ENCODE peak calls at places on chromosomes 4 and X, in six cellular contexts. K, A, G, Z, P and X are unnamed samples. For H3K4me1, the result is how much of the 10 kb centered on the place peaks cover.

GRCh38 chrX:19958530-19959486 is 32.1 kb downstream of the BCLAF3 start:
- DNase-seq in K (no peak), A (no peak), G (no peak), Z (no peak), P (no peak), X (no peak)

GRCh38 chr4:16225681-16225995 is 633 bp downstream of the TAPT1 start:
- DNase-seq in K (peak), A (no peak), G (no peak), Z (no peak), P (no peak), X (peak)

GRCh38 chrX:133290076-133290475 is 71.9 kb upstream of the TFDP3 start:
- DNase-seq in K (no peak), A (no peak), G (no peak), Z (no peak), P (no peak), X (no peak)

GRCh38 chr4:110087116-110087708 is 111.2 kb downstream of the ELOVL6 start:
- DNase-seq in K (peak), A (no peak), G (no peak), Z (no peak), P (no peak), X (no peak)

GRCh38 chrX:44061940-44062339 is 88.8 kb upstream of the NDP start:
- DNase-seq in K (no peak), A (no peak), G (no peak), Z (no peak), P (no peak), X (no peak)

GRCh38 chr4:187004628-187005027 is 281.0 kb upstream of the FAT1 start:
- DNase-seq in K (no peak), A (no peak), G (no peak), Z (no peak), P (no peak), X (no peak)

GRCh38 chrX:617401-617800 is 13.2 kb upstream of the SHOX start:
- DNase-seq in K (no peak), A (no peak), G (no peak), Z (no peak), P (no peak), X (no peak)

GRCh38 chr4:83677656-83678055 is 141.7 kb downstream of the GPAT3 start:
- DNase-seq in K (no peak), A (no peak), G (no peak), Z (no peak), P (no peak), X (no peak)

GRCh38 chrX:9110808-9111207 is 76.9 kb upstream of the FAM9B start:
- DNase-seq in K (no peak), A (no peak), G (no peak), Z (no peak), P (no peak), X (no peak)

DNA sequence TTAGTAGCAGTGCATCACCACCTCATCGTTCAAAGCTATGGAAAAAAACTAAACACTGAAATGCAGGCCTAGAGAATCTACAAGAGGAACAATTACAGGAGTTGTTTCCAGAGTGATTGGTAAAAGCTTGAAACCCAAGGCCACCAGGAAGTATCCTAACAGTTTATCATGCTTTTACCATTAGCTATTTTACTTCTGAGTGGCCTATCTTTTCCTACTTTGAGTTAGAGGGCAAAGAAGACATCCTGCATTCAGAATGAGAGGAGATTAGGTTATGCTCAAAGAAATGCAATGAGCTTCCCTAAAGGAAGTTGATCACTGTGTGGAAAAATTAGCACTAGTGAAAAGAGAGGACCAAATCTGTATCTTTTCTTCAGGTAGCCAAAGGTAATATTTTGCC is 69.8 kb upstream of the PRSS48 start:
- DNase-seq in K (no peak), A (no peak), G (no peak), Z (no peak), P (no peak), X (no peak)
- H3K4me1 ChIP-seq in K (under half), A (under half), G (under half), Z (under half), P (under half), X (under half)

DNA sequence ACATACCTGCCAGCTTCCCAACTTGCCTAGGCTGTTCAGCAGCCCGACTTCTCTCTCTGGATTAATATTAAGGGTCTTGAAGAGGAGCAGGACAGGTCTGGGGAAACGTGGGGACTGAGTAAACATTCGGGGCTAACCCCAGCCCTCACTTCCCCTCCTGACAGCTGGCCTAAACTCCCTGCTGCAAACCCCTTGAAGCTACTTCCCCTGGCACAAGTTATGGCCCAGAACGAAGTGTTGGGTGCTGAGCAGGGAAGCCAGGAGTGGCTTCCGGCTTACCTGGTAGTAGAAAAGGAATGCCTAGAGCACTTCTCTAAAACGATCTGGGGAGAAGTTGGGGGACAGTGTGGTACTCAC is 200.0 kb downstream of the BCOR start:
- DNase-seq in K (no peak), A (no peak), G (no peak), Z (no peak), P (no peak), X (no peak)
- H3K4me1 ChIP-seq in K (under half), A (under half), G (under half), Z (under half), P (under half), X (half or more)

GRCh38 chrX:22116585-22117546 is 84.7 kb downstream of the PHEX start:
- DNase-seq in K (no peak), A (no peak), G (no peak), Z (no peak), P (no peak), X (no peak)

GRCh38 chrX:22124098-22124497 is 92.0 kb downstream of the PHEX start:
- DNase-seq in K (peak), A (no peak), G (no peak), Z (no peak), P (no peak), X (no peak)

GRCh38 chrX:22122510-22122909 is 90.4 kb downstream of the PHEX start:
- DNase-seq in K (peak), A (no peak), G (peak), Z (no peak), P (no peak), X (no peak)

GRCh38 chrX:22118161-22118830 is 86.2 kb downstream of the PHEX start:
- DNase-seq in K (peak), A (no peak), G (no peak), Z (no peak), P (no peak), X (peak)

DNA sequence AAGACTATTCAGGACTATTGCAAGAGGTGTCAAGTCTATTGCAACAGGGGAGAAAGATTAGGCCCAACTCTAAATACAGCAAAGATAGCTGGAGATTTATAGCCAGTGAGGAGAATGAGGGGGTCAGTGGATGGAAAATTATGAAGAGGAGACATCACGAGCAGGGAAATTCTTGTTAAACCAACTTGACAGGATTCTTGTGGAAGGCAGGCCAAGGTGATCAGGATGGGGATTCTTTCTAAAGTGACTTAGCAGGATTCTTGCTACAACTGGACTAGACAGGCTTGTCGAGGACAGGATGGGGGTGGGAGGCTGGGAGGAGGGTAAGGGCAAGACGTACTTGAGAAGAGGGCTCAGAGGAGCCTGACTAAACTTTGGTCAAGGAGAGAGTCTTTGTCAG is 89.0 kb downstream of the PHEX start:
- DNase-seq in K (no peak), A (no peak), G (no peak), Z (no peak), P (no peak), X (no peak)
- H3K4me1 ChIP-seq in K (under half), A (under half), G (under half), Z (under half), P (under half), X (under half)

DNA sequence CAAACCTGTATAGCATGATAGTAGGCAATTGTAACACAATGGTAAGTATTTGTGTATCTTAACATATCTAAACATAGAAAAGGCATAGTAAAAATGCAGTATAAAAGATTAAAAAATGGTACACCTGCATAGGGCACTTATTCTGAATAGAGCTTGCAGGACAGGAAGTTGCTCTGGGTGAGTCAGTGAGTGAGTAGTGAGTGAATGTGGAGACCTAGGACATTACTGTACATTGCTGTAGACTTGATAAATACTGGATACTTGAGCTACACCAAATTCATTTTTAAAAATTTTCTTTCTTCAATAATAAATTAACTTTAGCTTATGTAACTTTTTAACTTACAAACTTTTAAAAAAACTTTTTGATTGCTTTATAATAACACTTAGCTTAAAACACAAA is 68.2 kb upstream of the MAML3 start:
- DNase-seq in K (peak), A (no peak), G (no peak), Z (no peak), P (no peak), X (no peak)
- H3K4me1 ChIP-seq in K (under half), A (under half), G (under half), Z (under half), P (under half), X (under half)